ENCODE peak calls at places on chromosomes 6 and 20, in four cellular contexts. E, C, W and T are unnamed samples. For H3K36me3, the result is how much of the 10 kb centered on the place peaks cover.

GRCh38 chr20:3228750-3229032 is 10.3 kb downstream of the SLC4A11 start:
- DNase-seq in E (no peak), C (no peak), W (no peak), T (no peak)

GRCh38 chr6:35489995-35490791 is 6.7 kb downstream of the TEAD3 start:
- DNase-seq in E (peak), C (no peak), W (no peak), T (peak)

GRCh38 chr6:154447929-154448328 is 62.6 kb downstream of the CNKSR3 start:
- DNase-seq in E (no peak), C (no peak), W (no peak), T (no peak)

GRCh38 chr6:128743974-128744765 is 138.8 kb upstream of the LAMA2 start:
- DNase-seq in E (no peak), C (no peak), W (no peak), T (no peak)

GRCh38 chr6:38827024-38827423 is 111.9 kb downstream of the DNAH8 start:
- DNase-seq in E (no peak), C (no peak), W (no peak), T (no peak)

GRCh38 chr6:109230444-109230843 is 135.1 kb downstream of the CEP57L1 start:
- DNase-seq in E (peak), C (no peak), W (no peak), T (peak)

GRCh38 chr6:113632220-113632864 is 224.8 kb upstream of the MARCKS start:
- DNase-seq in E (no peak), C (no peak), W (no peak), T (peak)

GRCh38 chr20:21020656-21021004 is 85.5 kb downstream of the LINC00237 start:
- DNase-seq in E (no peak), C (no peak), W (no peak), T (no peak)

GRCh38 chr6:126094411-126094810 is 108.1 kb downstream of the TRMT11 start:
- DNase-seq in E (no peak), C (no peak), W (no peak), T (no peak)

GRCh38 chr6:139156571-139156970 is 21.7 kb downstream of the HECA start:
- DNase-seq in E (no peak), C (no peak), W (no peak), T (no peak)

GRCh38 chr6:36418558-36418957 is 24.1 kb downstream of the PXT1 start:
- DNase-seq in E (no peak), C (no peak), W (no peak), T (no peak)

GRCh38 chr6:137981758-137982157 is 114.7 kb downstream of the TNFAIP3 start:
- DNase-seq in E (no peak), C (no peak), W (no peak), T (no peak)

GRCh38 chr6:35402136-35402855 is 49.8 kb upstream of the FANCE start:
- DNase-seq in E (no peak), C (no peak), W (no peak), T (no peak)

GRCh38 chr6:83696674-83697073 is 12.2 kb downstream of the SNAP91 start:
- DNase-seq in E (no peak), C (no peak), W (no peak), T (no peak)

GRCh38 chr6:134198093-134198492 is 119.8 kb downstream of the SGK1 start:
- DNase-seq in E (no peak), C (no peak), W (no peak), T (no peak)

DNA sequence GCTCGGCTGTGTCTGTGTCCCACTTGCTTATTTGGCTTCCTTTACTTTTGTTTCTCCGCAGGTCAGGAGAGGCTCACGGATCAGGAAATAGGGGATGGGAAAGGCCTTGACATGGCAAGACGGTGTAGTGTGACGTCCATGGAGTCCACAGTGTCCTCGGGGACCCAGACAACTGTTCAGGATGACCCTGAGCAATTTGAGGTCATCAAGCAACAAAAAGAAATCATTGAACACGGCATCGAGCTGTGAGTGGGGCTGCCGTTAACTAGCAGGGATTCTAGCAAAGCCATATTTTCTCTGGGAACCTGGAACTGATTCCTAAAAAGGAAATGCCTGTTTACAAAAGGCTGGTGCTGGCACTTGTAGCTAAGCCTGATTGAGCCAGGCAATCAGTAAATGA is 54.4 kb downstream of the ARFGEF2 start:
- DNase-seq in E (no peak), C (no peak), W (no peak), T (no peak)
- H3K36me3 ChIP-seq in E (under half), C (under half), W (half or more), T (half or more)

GRCh38 chr20:38001981-38002380 is 31.3 kb downstream of the TTI1 start:
- DNase-seq in E (no peak), C (peak), W (no peak), T (no peak)

GRCh38 chr20:37999526-38000263 is 33.6 kb downstream of the TTI1 start:
- DNase-seq in E (no peak), C (no peak), W (no peak), T (no peak)

GRCh38 chr20:38000293-38000692 is 33.0 kb downstream of the TTI1 start:
- DNase-seq in E (no peak), C (no peak), W (no peak), T (no peak)

GRCh38 chr20:38002422-38002821 is 30.8 kb downstream of the TTI1 start:
- DNase-seq in E (no peak), C (no peak), W (no peak), T (no peak)

GRCh38 chr20:38001173-38001875 is 31.9 kb downstream of the TTI1 start:
- DNase-seq in E (no peak), C (no peak), W (no peak), T (no peak)
- H3K36me3 ChIP-seq in E (under half), C (under half), W (half or more), T (half or more)

GRCh38 chr20:5189917-5190316 is 63.1 kb downstream of the CDS2 start:
- DNase-seq in E (no peak), C (no peak), W (no peak), T (no peak)
- H3K36me3 ChIP-seq in E (under half), C (under half), W (half or more), T (half or more)

GRCh38 chr20:517221-517620 is 26.4 kb downstream of the CSNK2A1 start:
- DNase-seq in E (no peak), C (no peak), W (no peak), T (no peak)
- H3K36me3 ChIP-seq in E (under half), C (under half), W (under half), T (under half)